ENCODE peak calls at places on chromosomes 1 and 21, in six cellular contexts. One of them, this sample, is unnamed.

GRCh38 chr1:51190996-51191395 is 45.1 kb upstream of the RNF11 start:
- DNase-seq in amniotic stem cell: no peak
- DNase-seq in GM12891: no peak
- DNase-seq in upper lobe of right lung: no peak
- DNase-seq in PC-3: no peak
- DNase-seq in iris pigment epithelial cell: no peak
- DNase-seq in this sample: no peak

GRCh38 chr1:159469921-159470595 is 30.5 kb downstream of the OR10J1 start:
- DNase-seq in amniotic stem cell: no peak
- DNase-seq in GM12891: no peak
- DNase-seq in upper lobe of right lung: no peak
- DNase-seq in PC-3: no peak
- DNase-seq in iris pigment epithelial cell: no peak
- DNase-seq in this sample: no peak

GRCh38 chr1:42085596-42085995 is 67.6 kb upstream of the GUCA2B start:
- DNase-seq in amniotic stem cell: no peak
- DNase-seq in GM12891: no peak
- DNase-seq in upper lobe of right lung: no peak
- DNase-seq in PC-3: no peak
- DNase-seq in iris pigment epithelial cell: peak
- DNase-seq in this sample: no peak

GRCh38 chr1:13816016-13816760 is 116.2 kb downstream of the PRDM2 start:
- DNase-seq in amniotic stem cell: no peak
- DNase-seq in GM12891: no peak
- DNase-seq in upper lobe of right lung: peak
- DNase-seq in PC-3: no peak
- DNase-seq in iris pigment epithelial cell: no peak
- DNase-seq in this sample: no peak

GRCh38 chr1:112021263-112021662 is 31.8 kb upstream of the KCND3 start:
- DNase-seq in amniotic stem cell: no peak
- DNase-seq in GM12891: no peak
- DNase-seq in upper lobe of right lung: no peak
- DNase-seq in PC-3: no peak
- DNase-seq in iris pigment epithelial cell: no peak
- DNase-seq in this sample: no peak

GRCh38 chr1:30028939-30029338 is 694.4 kb downstream of the MATN1 start:
- DNase-seq in amniotic stem cell: no peak
- DNase-seq in GM12891: no peak
- DNase-seq in upper lobe of right lung: no peak
- DNase-seq in PC-3: no peak
- DNase-seq in iris pigment epithelial cell: no peak
- DNase-seq in this sample: no peak

GRCh38 chr1:112992780-112993179 is 36.8 kb upstream of the SLC16A1 start:
- DNase-seq in amniotic stem cell: no peak
- DNase-seq in GM12891: no peak
- DNase-seq in upper lobe of right lung: no peak
- DNase-seq in PC-3: no peak
- DNase-seq in iris pigment epithelial cell: peak
- DNase-seq in this sample: no peak

GRCh38 chr1:29470087-29470787 is 233.9 kb downstream of the PTPRU start:
- DNase-seq in amniotic stem cell: no peak
- DNase-seq in GM12891: no peak
- DNase-seq in upper lobe of right lung: no peak
- DNase-seq in PC-3: no peak
- DNase-seq in iris pigment epithelial cell: no peak
- DNase-seq in this sample: peak

GRCh38 chr1:198151688-198152087 is 5.1 kb upstream of the NEK7 start:
- DNase-seq in amniotic stem cell: no peak
- DNase-seq in GM12891: no peak
- DNase-seq in upper lobe of right lung: no peak
- DNase-seq in PC-3: no peak
- DNase-seq in iris pigment epithelial cell: peak
- DNase-seq in this sample: no peak

GRCh38 chr1:166036092-166036491 is 130.7 kb downstream of the FAM78B start:
- DNase-seq in amniotic stem cell: no peak
- DNase-seq in GM12891: no peak
- DNase-seq in upper lobe of right lung: no peak
- DNase-seq in PC-3: no peak
- DNase-seq in iris pigment epithelial cell: no peak
- DNase-seq in this sample: no peak

GRCh38 chr1:211925016-211925415 is 94.5 kb upstream of the LPGAT1 start:
- DNase-seq in amniotic stem cell: no peak
- DNase-seq in GM12891: no peak
- DNase-seq in upper lobe of right lung: no peak
- DNase-seq in PC-3: peak
- DNase-seq in iris pigment epithelial cell: no peak
- DNase-seq in this sample: no peak

GRCh38 chr1:180745098-180745497 is 113.3 kb downstream of the XPR1 start:
- DNase-seq in amniotic stem cell: no peak
- DNase-seq in GM12891: no peak
- DNase-seq in upper lobe of right lung: no peak
- DNase-seq in PC-3: no peak
- DNase-seq in iris pigment epithelial cell: no peak
- DNase-seq in this sample: no peak

GRCh38 chr21:38384675-38385074 is 113.6 kb downstream of the ERG start:
- DNase-seq in amniotic stem cell: no peak
- DNase-seq in GM12891: no peak
- DNase-seq in upper lobe of right lung: no peak
- DNase-seq in PC-3: no peak
- DNase-seq in iris pigment epithelial cell: no peak
- DNase-seq in this sample: no peak

GRCh38 chr1:76257823-76258222 is 183.3 kb downstream of the ST6GALNAC3 start:
- DNase-seq in amniotic stem cell: no peak
- DNase-seq in GM12891: no peak
- DNase-seq in upper lobe of right lung: no peak
- DNase-seq in PC-3: no peak
- DNase-seq in iris pigment epithelial cell: no peak
- DNase-seq in this sample: no peak

GRCh38 chr1:6197746-6198427 is 1.5 kb downstream of the RPL22 start:
- DNase-seq in amniotic stem cell: no peak
- DNase-seq in GM12891: no peak
- DNase-seq in upper lobe of right lung: no peak
- DNase-seq in PC-3: no peak
- DNase-seq in iris pigment epithelial cell: peak
- DNase-seq in this sample: no peak

GRCh38 chr1:67005068-67005467 is 48.9 kb downstream of the SLC35D1 start:
- DNase-seq in amniotic stem cell: no peak
- DNase-seq in GM12891: no peak
- DNase-seq in upper lobe of right lung: no peak
- DNase-seq in PC-3: no peak
- DNase-seq in iris pigment epithelial cell: no peak
- DNase-seq in this sample: no peak

GRCh38 chr1:39819091-39819812 is 30.6 kb upstream of the BMP8B start:
- DNase-seq in amniotic stem cell: no peak
- DNase-seq in GM12891: no peak
- DNase-seq in upper lobe of right lung: no peak
- DNase-seq in PC-3: no peak
- DNase-seq in iris pigment epithelial cell: no peak
- DNase-seq in this sample: no peak

GRCh38 chr21:43375827-43376795 is 50.8 kb downstream of the SIK1 start:
- DNase-seq in amniotic stem cell: no peak
- DNase-seq in GM12891: no peak
- DNase-seq in upper lobe of right lung: no peak
- DNase-seq in PC-3: no peak
- DNase-seq in iris pigment epithelial cell: no peak
- DNase-seq in this sample: peak

GRCh38 chr1:16617101-16617727 is 3.9 kb upstream of the NBPF1 start:
- DNase-seq in amniotic stem cell: no peak
- DNase-seq in GM12891: no peak
- DNase-seq in upper lobe of right lung: peak
- DNase-seq in PC-3: no peak
- DNase-seq in iris pigment epithelial cell: no peak
- DNase-seq in this sample: peak

GRCh38 chr21:42632771-42633690 is 20.4 kb upstream of the PDE9A start:
- DNase-seq in amniotic stem cell: no peak
- DNase-seq in GM12891: no peak
- DNase-seq in upper lobe of right lung: peak
- DNase-seq in PC-3: no peak
- DNase-seq in iris pigment epithelial cell: no peak
- DNase-seq in this sample: peak

GRCh38 chr1:98110674-98111073 is 189.8 kb upstream of the DPYD start:
- DNase-seq in amniotic stem cell: no peak
- DNase-seq in GM12891: no peak
- DNase-seq in upper lobe of right lung: no peak
- DNase-seq in PC-3: peak
- DNase-seq in iris pigment epithelial cell: peak
- DNase-seq in this sample: no peak

GRCh38 chr21:15058718-15059316 is 6.0 kb downstream of the NRIP1 start:
- DNase-seq in amniotic stem cell: peak
- DNase-seq in GM12891: no peak
- DNase-seq in upper lobe of right lung: no peak
- DNase-seq in PC-3: peak
- DNase-seq in iris pigment epithelial cell: peak
- DNase-seq in this sample: no peak

GRCh38 chr1:212760126-212760823 is 31.3 kb downstream of the NSL1 start:
- DNase-seq in amniotic stem cell: no peak
- DNase-seq in GM12891: no peak
- DNase-seq in upper lobe of right lung: no peak
- DNase-seq in PC-3: peak
- DNase-seq in iris pigment epithelial cell: peak
- DNase-seq in this sample: no peak